ENCODE peak calls at places on chromosomes 2 and 18, in five cellular contexts. I, K, E, Y and V are unnamed samples.

GRCh38 chr2:43057026-43057741 is 169.2 kb downstream of the ZFP36L2 start:
- DNase-seq in I (peak), K (peak), E (peak), Y (no peak), V (peak)

GRCh38 chr2:112614201-112614840 is 29.9 kb downstream of the CHCHD5 start:
- DNase-seq in I (no peak), K (no peak), E (no peak), Y (no peak), V (no peak)

GRCh38 chr2:25402477-25402876 is 60.8 kb upstream of the DNMT3A start:
- DNase-seq in I (no peak), K (no peak), E (no peak), Y (no peak), V (no peak)

GRCh38 chr2:234446404-234447076 is 50.3 kb downstream of the ARL4C start:
- DNase-seq in I (peak), K (no peak), E (no peak), Y (peak), V (peak)

GRCh38 chr2:133571249-133571648 is 3.0 kb upstream of the NCKAP5 start:
- DNase-seq in I (no peak), K (no peak), E (no peak), Y (no peak), V (no peak)

GRCh38 chr2:201984800-201985525 is 48.7 kb upstream of the FZD7 start:
- DNase-seq in I (no peak), K (peak), E (no peak), Y (no peak), V (no peak)

GRCh38 chr2:72147971-72148369 is 308 bp upstream of the CYP26B1 start:
- DNase-seq in I (no peak), K (no peak), E (no peak), Y (no peak), V (no peak)

GRCh38 chr18:77131652-77132368 is 773 bp downstream of the MBP start:
- DNase-seq in I (peak), K (peak), E (peak), Y (peak), V (peak)

GRCh38 chr2:196409376-196409775 is 230.1 kb upstream of the CCDC150 start:
- DNase-seq in I (no peak), K (no peak), E (no peak), Y (no peak), V (no peak)

GRCh38 chr2:62577994-62578836 is 72.2 kb upstream of the TMEM17 start:
- DNase-seq in I (no peak), K (no peak), E (peak), Y (no peak), V (no peak)

GRCh38 chr2:3958969-3959368 is 255.6 kb downstream of the DCDC2C start:
- DNase-seq in I (no peak), K (no peak), E (no peak), Y (no peak), V (no peak)

GRCh38 chr2:170495896-170496295 is 219.2 kb upstream of the SP5 start:
- DNase-seq in I (no peak), K (no peak), E (no peak), Y (no peak), V (no peak)

GRCh38 chr2:172426635-172427255 is 641 bp upstream of the ITGA6 start:
- DNase-seq in I (no peak), K (no peak), E (no peak), Y (no peak), V (no peak)

GRCh38 chr18:53792762-53793161 is 431.7 kb downstream of the MBD2 start:
- DNase-seq in I (no peak), K (no peak), E (no peak), Y (no peak), V (no peak)

GRCh38 chr2:64359892-64360657 is 93.9 kb upstream of the LGALSL start:
- DNase-seq in I (peak), K (peak), E (peak), Y (peak), V (no peak)

GRCh38 chr2:101776172-101777043 is 78.9 kb downstream of the MAP4K4 start:
- DNase-seq in I (no peak), K (no peak), E (no peak), Y (no peak), V (no peak)

GRCh38 chr2:27379840-27380625 is 501 bp downstream of the ZNF513 start:
- DNase-seq in I (peak), K (peak), E (peak), Y (peak), V (peak)

GRCh38 chr2:138132108-138132507 is 167.8 kb downstream of the HNMT start:
- DNase-seq in I (no peak), K (no peak), E (no peak), Y (no peak), V (no peak)

GRCh38 chr2:172244419-172245130 is 141.9 kb upstream of the DLX2 start:
- DNase-seq in I (no peak), K (no peak), E (no peak), Y (no peak), V (no peak)

GRCh38 chr2:118881490-118882129 is 34.2 kb upstream of the EN1 start:
- DNase-seq in I (no peak), K (peak), E (peak), Y (no peak), V (peak)

GRCh38 chr2:127011796-127012195 is 95.2 kb downstream of the BIN1 start:
- DNase-seq in I (no peak), K (no peak), E (no peak), Y (no peak), V (no peak)

GRCh38 chr2:65434592-65435241 is 2.3 kb upstream of the SPRED2 start:
- DNase-seq in I (no peak), K (no peak), E (no peak), Y (no peak), V (no peak)

GRCh38 chr2:191641609-191642008 is 36.3 kb upstream of the NABP1 start:
- DNase-seq in I (no peak), K (no peak), E (no peak), Y (no peak), V (no peak)

GRCh38 chr18:24018299-24018910 is 3.9 kb downstream of the TTC39C start:
- DNase-seq in I (no peak), K (no peak), E (no peak), Y (no peak), V (no peak)

GRCh38 chr2:127411609-127412370 is 6.4 kb upstream of the PROC start:
- DNase-seq in I (no peak), K (no peak), E (no peak), Y (no peak), V (no peak)

GRCh38 chr2:69032336-69032735 is 19.4 kb downstream of the ANTXR1 start:
- DNase-seq in I (no peak), K (no peak), E (no peak), Y (no peak), V (no peak)

GRCh38 chr2:216555274-216555673 is 56.6 kb downstream of the RPL37A start:
- DNase-seq in I (peak), K (peak), E (peak), Y (peak), V (no peak)

GRCh38 chr18:1302861-1303260 is 398.2 kb downstream of the ADCYAP1 start:
- DNase-seq in I (no peak), K (no peak), E (no peak), Y (no peak), V (no peak)

GRCh38 chr2:236164201-236164982 is 3.8 kb downstream of the GBX2 start:
- DNase-seq in I (no peak), K (no peak), E (no peak), Y (no peak), V (no peak)

GRCh38 chr2:134911386-134911785 is 7.2 kb upstream of the CCNT2 start:
- DNase-seq in I (no peak), K (no peak), E (no peak), Y (no peak), V (no peak)

GRCh38 chr2:54052825-54053718 is 62.3 kb upstream of the ACYP2 start:
- DNase-seq in I (no peak), K (no peak), E (no peak), Y (no peak), V (no peak)

GRCh38 chr2:113181491-113182051 is 7.8 kb downstream of the PSD4 start:
- DNase-seq in I (no peak), K (peak), E (no peak), Y (no peak), V (no peak)

GRCh38 chr2:3427272-3427671 is 47.8 kb downstream of the TRAPPC12 start:
- DNase-seq in I (no peak), K (no peak), E (no peak), Y (no peak), V (no peak)

GRCh38 chr2:66446178-66446860 is 11.4 kb downstream of the MEIS1 start:
- DNase-seq in I (peak), K (peak), E (no peak), Y (peak), V (peak)

GRCh38 chr18:73962251-73962650 is 185.4 kb downstream of the FBXO15 start:
- DNase-seq in I (no peak), K (no peak), E (no peak), Y (no peak), V (no peak)

GRCh38 chr2:207341114-207341750 is 175.5 kb upstream of the KLF7 start:
- DNase-seq in I (no peak), K (no peak), E (no peak), Y (no peak), V (no peak)

GRCh38 chr2:63484481-63484880 is 103.8 kb downstream of the WDPCP start:
- DNase-seq in I (no peak), K (no peak), E (no peak), Y (no peak), V (no peak)

GRCh38 chr2:68811364-68811763 is 59.8 kb downstream of the BMP10 start:
- DNase-seq in I (peak), K (no peak), E (no peak), Y (no peak), V (peak)

GRCh38 chr2:75211371-75211770 is 12.1 kb upstream of the TACR1 start:
- DNase-seq in I (no peak), K (no peak), E (no peak), Y (no peak), V (no peak)

DNA sequence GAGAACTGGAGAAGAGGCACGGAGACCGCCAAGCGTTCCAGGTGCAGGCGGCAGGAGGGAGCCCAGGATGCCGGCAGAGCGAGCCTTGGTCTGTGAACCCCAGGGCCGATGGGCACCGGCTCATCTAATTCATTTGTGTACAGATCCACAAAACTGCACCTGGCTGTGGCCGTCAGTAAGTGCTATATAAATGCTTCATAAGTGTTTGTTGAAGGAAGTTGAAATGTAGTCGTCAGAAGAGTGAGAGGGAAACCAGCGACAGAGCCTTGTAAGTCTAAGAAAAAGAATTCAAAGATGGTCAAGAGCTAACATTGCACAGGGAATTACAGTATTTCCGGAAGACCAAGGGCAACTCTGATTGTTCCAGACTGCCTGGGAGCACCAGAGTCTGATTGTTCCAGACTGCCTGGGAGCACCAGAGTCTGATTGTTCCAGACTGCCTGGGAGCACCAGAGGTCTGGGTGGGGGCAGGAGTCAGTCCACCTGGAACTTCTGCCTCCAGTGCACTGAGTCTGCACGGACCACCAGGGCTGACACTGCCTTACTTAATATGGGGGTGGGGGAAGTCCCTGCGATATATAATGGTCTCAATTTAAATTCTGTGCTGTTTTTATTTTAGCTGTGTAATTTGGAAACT is 112.3 kb downstream of the BCL2 start:
- DNase-seq in I (no peak), K (no peak), E (no peak), Y (no peak), V (no peak)
- H3K27ac ChIP-seq in I (no peak), K (no peak), E (no peak), Y (no peak), V (no peak)

GRCh38 chr18:78156466-78156865 is 823.2 kb upstream of the SALL3 start:
- DNase-seq in I (no peak), K (no peak), E (no peak), Y (no peak), V (no peak)
- H3K27ac ChIP-seq in I (no peak), K (no peak), E (no peak), Y (no peak), V (no peak)

GRCh38 chr2:18924905-18925691 is 335.7 kb upstream of the NT5C1B start:
- DNase-seq in I (no peak), K (no peak), E (no peak), Y (no peak), V (no peak)
- H3K27ac ChIP-seq in I (no peak), K (no peak), E (no peak), Y (no peak), V (no peak)

DNA sequence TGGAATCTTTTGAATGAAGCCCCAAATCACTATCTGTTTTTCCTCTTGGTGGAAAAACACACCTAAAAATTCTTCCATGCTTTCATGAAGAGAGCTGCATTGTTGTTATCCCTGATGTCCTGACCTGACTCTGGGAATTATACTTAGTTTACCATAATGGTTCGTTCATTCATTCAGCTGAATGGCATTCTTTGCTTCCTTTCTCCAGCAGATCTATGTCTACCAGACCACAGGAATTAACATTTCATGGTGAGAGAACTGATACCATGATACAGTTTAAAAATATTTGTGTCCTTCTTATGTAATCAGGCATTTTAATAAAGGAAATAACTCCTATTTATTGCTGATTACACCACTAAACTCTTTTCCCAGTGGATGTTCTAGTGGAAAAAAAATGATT is 11.1 kb upstream of the SLC4A10 start:
- DNase-seq in I (no peak), K (no peak), E (no peak), Y (no peak), V (no peak)
- H3K27ac ChIP-seq in I (no peak), K (no peak), E (no peak), Y (no peak), V (no peak)

GRCh38 chr18:21463718-21464117 is 136.8 kb downstream of the ESCO1 start:
- DNase-seq in I (no peak), K (no peak), E (no peak), Y (no peak), V (no peak)
- H3K27ac ChIP-seq in I (peak), K (no peak), E (no peak), Y (no peak), V (no peak)

GRCh38 chr2:109009920-109010610 is 21.0 kb upstream of the EDAR start:
- DNase-seq in I (no peak), K (no peak), E (no peak), Y (no peak), V (no peak)
- H3K27ac ChIP-seq in I (no peak), K (no peak), E (no peak), Y (no peak), V (no peak)

DNA sequence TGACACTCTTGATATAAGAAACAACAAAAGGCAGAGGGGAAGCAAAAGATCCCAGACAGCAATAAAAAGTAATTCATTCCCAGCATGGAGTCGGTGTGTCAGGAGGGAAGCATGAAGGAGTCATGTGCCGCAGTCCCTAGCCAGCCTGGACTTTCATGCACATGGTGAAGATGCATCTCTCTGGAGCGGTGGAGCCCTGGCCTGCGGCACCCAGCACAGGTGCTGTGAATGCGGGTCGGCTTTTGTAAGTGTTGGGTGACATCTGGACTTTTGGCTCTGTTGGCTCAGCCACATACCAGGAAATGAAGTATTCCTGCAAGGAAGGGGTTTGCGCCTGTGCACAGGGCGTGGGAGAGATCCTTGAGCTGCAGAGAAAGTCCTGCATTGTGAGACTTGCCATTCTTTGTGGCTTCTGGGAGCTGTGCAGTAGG is 119.4 kb downstream of the COPS8 start:
- DNase-seq in I (no peak), K (no peak), E (no peak), Y (no peak), V (no peak)
- H3K27ac ChIP-seq in I (peak), K (no peak), E (no peak), Y (peak), V (no peak)